ENCODE peak calls at places on chromosomes 5 and 9, in four cellular contexts. V, K, L and B are unnamed samples. For H3K9me3, the result is how much of the 10 kb centered on the place peaks cover.

GRCh38 chr5:180069589-180070247 is 1.8 kb downstream of the RNF130 start:
- DNase-seq in L (peak), K (peak), V (peak), B (no peak)

GRCh38 chr5:113212244-113212920 is 222.4 kb downstream of the TSSK1B start:
- DNase-seq in L (peak), V (peak), K (no peak), B (no peak)

GRCh38 chr5:72817076-72817476 is 615 bp downstream of the TNPO1 start:
- DNase-seq in V (peak), K (peak), L (peak), B (peak)

GRCh38 chr5:150022163-150022540 is 21.6 kb downstream of the HMGXB3 start:
- DNase-seq in L (peak), K (no peak), V (peak), B (no peak)

GRCh38 chr9:83219154-83219923 is 156.4 kb upstream of the RASEF start:
- DNase-seq in V (peak), K (peak), L (peak), B (no peak)

GRCh38 chr9:108156270-108156998 is 666.9 kb upstream of the KLF4 start:
- DNase-seq in L (no peak), V (no peak), K (no peak), B (no peak)

GRCh38 chr9:90059436-90059835 is 454.6 kb downstream of the GADD45G start:
- DNase-seq in L (no peak), V (no peak), K (no peak), B (no peak)

GRCh38 chr5:176812269-176813259 is 2.2 kb downstream of the UNC5A start:
- DNase-seq in V (no peak), L (no peak), K (no peak), B (no peak)

GRCh38 chr9:136712690-136713554 is 550 bp downstream of the DIPK1B start:
- DNase-seq in V (no peak), L (no peak), K (no peak), B (no peak)

GRCh38 chr5:39053189-39053588 is 21.0 kb downstream of the RICTOR start:
- DNase-seq in L (no peak), V (no peak), K (no peak), B (no peak)

GRCh38 chr5:179858241-179858585 is 404 bp downstream of the MRNIP start:
- DNase-seq in K (no peak), V (no peak), L (no peak), B (peak)

GRCh38 chr5:73591102-73591695 is 25.7 kb downstream of the UTP15 start:
- DNase-seq in V (peak), L (peak), K (peak), B (no peak)

GRCh38 chr5:34639852-34640626 is 16.1 kb upstream of the RAI14 start:
- DNase-seq in K (no peak), V (no peak), L (no peak), B (no peak)

GRCh38 chr5:134242146-134242545 is 16.3 kb upstream of the PPP2CA start:
- DNase-seq in V (peak), L (peak), K (no peak), B (no peak)

DNA sequence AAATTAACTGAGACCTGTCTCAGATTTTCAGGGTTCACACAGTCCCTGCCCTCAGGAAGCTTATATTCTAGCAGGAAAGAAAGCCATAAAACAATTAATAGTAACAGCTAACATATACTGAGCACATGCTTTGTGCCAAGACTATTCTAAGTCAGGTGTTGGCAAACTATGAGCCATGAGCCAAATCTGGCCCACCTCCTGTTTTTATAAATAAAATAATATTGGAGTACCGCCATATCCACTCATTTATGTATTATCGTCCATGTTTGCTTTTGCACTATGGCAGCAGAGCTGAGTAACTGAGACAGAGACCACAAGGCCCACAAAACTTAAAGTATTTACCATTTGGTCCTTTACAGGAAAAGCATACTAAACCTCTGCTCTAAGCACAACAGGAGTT is 83.3 kb upstream of the TRIO start:
- DNase-seq in L (no peak), K (no peak), V (no peak), B (no peak)
- TF ChIP-seq CTCF in L (no peak), K (no peak), V (no peak), B (no peak)

GRCh38 chr5:61280766-61281427 is 51.2 kb upstream of the ZSWIM6 start:
- DNase-seq in V (peak), K (peak), L (peak), B (no peak)

GRCh38 chr5:61281686-61282085 is 50.4 kb upstream of the ZSWIM6 start:
- DNase-seq in L (no peak), K (no peak), V (no peak), B (no peak)

GRCh38 chr5:61286446-61287132 is 45.5 kb upstream of the ZSWIM6 start:
- DNase-seq in K (no peak), V (no peak), L (no peak), B (no peak)

GRCh38 chr5:61280205-61280604 is 51.9 kb upstream of the ZSWIM6 start:
- DNase-seq in K (peak), V (peak), L (peak), B (no peak)

GRCh38 chr5:61283480-61283879 is 48.6 kb upstream of the ZSWIM6 start:
- DNase-seq in V (no peak), L (no peak), K (no peak), B (no peak)
- H3K9me3 ChIP-seq in V (under half), L (under half), K (under half), B (under half)

DNA sequence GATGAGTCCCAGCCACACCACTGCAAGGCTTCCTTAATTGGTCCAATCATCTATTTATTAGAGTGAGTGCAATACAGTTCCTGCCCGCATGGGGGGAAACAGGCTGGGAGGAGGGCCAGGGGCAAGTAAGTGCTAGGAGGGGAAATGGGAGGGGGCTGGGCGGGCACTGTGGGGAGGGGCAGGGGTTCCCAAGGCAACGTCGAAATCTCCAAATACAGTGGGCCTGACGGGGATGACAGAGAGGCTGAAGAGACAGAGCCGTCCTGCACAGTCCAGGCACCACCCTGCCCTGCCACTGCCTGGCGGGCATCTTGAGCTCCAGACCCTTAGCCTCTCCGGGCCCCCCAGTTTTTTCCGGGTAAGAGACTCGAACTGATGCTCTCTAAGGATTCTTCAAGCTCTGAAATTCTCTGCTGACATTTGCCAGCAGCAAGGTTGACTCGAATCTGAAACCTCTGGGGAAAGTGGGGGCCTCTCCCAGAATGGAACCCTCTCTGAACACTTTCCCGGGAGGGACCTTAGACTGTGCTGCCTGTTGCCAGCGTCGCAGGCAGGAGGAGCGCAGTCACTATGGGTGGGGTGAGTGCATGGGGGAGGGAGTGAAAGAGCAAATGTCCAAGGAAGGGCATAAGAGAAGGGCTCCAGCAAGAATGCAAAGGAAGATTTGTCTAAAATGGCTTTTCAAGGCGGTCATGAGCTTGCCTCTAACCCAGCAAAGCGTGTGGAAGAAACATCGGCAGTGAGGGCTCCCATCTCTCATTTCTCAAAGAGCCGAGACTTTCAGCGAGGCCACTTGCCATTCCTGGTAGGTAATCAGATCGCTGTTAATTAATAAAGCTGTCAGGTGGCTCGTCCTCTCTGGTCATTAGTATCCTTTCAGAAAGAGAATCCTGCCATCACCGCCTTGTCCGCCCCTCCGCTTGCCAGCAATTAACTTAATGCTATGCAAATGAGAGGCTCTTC is 98.9 kb downstream of the GTF3C4 start:
- DNase-seq in K (peak), L (peak), V (peak), B (peak)
- TF ChIP-seq CTCF in K (peak), L (peak), V (peak), B (peak)

DNA sequence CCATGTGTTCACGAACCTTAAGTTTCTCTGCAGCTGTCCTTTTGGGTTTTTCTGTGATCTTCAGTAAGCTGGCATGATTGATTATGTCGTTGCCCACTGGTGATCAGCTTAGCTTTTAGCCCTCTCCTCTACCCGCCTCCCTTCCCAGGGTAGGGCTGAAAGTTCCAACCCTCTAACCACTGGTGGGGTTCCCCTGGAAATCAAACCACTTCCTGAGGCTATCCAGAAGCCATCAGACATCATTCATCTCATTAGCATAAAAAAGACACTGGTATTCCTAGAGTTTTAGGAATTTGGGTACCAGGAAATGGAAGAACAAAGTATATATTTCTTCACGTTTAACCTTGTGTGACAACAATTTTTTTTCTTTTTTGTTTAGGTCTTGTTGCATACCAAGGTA is 29.8 kb downstream of the SPIN1 start:
- DNase-seq in K (no peak), V (no peak), L (no peak), B (no peak)
- H3K9me3 ChIP-seq in K (under half), V (under half), L (under half), B (half or more)

DNA sequence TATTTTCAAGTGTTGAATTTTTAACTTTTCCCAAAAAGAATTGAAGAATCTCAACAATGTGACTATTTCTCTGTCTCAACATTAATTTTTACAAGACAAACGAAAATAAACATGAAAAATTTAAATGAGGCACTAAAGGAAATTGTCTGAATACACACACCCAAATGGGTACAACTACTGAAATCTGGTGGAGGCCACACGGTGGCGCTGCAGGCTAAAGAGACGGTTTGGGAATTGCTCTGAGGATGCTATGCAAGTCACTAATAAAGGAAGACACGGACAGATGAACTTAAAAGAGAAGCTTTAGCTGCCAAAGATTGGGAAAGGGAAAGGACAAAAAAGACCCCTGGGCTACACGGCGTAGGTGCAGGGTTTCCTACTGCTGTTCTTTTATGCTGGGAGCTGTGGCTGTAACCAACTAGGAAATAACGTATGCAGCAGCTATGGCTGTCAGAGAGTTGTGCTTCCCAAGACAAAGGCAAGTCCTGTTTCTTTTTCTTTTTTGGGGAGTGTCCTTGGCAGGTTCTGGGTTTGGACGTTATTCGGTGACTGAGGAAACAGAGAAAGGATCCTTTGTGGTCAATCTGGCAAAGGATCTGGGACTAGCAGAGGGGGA is at the start of gene PCDHB10:
- DNase-seq in V (no peak), L (no peak), K (no peak), B (no peak)
- TF ChIP-seq CTCF in V (peak), L (peak), K (no peak), B (peak)

GRCh38 chr5:178489281-178489976 is 100.8 kb downstream of the COL23A1 start:
- DNase-seq in K (no peak), V (no peak), L (no peak), B (no peak)
- H3K9me3 ChIP-seq in K (under half), V (under half), L (under half), B (under half)

DNA sequence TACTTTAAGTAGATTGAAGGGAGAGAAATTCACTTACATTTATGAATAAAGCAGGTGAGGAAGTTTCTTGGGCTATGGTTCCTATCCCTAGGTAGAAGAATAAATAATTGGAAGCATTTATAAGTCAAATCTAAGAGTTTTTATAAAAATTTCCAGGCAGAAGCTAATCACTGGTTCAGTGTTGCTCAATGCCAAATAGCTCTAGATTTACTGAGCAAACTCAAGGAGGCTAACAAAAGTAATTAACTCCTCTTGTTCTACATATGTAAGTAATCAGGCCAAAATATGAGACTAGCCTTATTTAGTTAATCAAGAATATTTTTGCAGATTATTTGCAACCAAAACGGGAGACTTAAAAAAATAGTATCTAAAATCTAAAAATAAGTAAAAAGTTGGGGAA is 472.3 kb downstream of the PLK2 start:
- DNase-seq in V (no peak), L (no peak), K (no peak), B (no peak)
- TF ChIP-seq CTCF in V (no peak), L (no peak), K (no peak), B (no peak)